ENCODE peak calls at places on chromosomes 1 and 21, in eight cellular contexts. H, Y, U, V, M, E, Z and W are unnamed samples.

GRCh38 chr1:2875677-2876531 is 74.4 kb upstream of the TTC34 start:
- DNase-seq in H (no peak), Y (peak; percentile 7), U (no peak), V (peak; percentile 87), M (peak; percentile 82), E (no peak), Z (no peak), W (peak; percentile 41)

GRCh38 chr1:151811181-151811580 is 6.0 kb upstream of the LINGO4 start:
- DNase-seq in H (no peak), Y (no peak), U (no peak), V (no peak), M (peak; percentile 4), E (no peak), Z (no peak), W (no peak)

GRCh38 chr1:206808615-206809014 is 36.3 kb upstream of the IL10 start:
- DNase-seq in H (no peak), Y (no peak), U (no peak), V (no peak), M (no peak), E (no peak), Z (no peak), W (no peak)

GRCh38 chr1:178450871-178451270 is 45.9 kb downstream of the CLEC20A start:
- DNase-seq in H (no peak), Y (no peak), U (no peak), V (no peak), M (no peak), E (no peak), Z (no peak), W (no peak)

GRCh38 chr1:11030865-11031264 is 16.2 kb downstream of the MASP2 start:
- DNase-seq in H (no peak), Y (no peak), U (no peak), V (no peak), M (no peak), E (no peak), Z (no peak), W (no peak)

GRCh38 chr1:61083799-61084385 is 1.5 kb downstream of the NFIA start:
- DNase-seq in H (no peak), Y (no peak), U (no peak), V (no peak), M (no peak), E (no peak), Z (no peak), W (no peak)

GRCh38 chr1:151739590-151740355 is 18.5 kb downstream of the RIIAD1 start:
- DNase-seq in H (peak; percentile 83), Y (peak; percentile 90), U (peak; percentile 56), V (no peak), M (no peak), E (no peak), Z (peak; percentile 73), W (peak; percentile 60)

GRCh38 chr1:216461466-216461865 is 38.2 kb upstream of the USH2A start:
- DNase-seq in H (no peak), Y (no peak), U (no peak), V (no peak), M (no peak), E (no peak), Z (no peak), W (no peak)

GRCh38 chr1:232014941-232015340 is 388.4 kb downstream of the DISC1 start:
- DNase-seq in H (no peak), Y (no peak), U (no peak), V (no peak), M (no peak), E (no peak), Z (no peak), W (no peak)

GRCh38 chr21:45870421-45870820 is 111.1 kb upstream of the COL6A1 start:
- DNase-seq in H (no peak), Y (no peak), U (no peak), V (peak; percentile 60), M (no peak), E (peak; percentile 39), Z (no peak), W (peak; percentile 19)

GRCh38 chr1:38787041-38787440 is 72.5 kb downstream of the RRAGC start:
- DNase-seq in H (no peak), Y (no peak), U (no peak), V (no peak), M (no peak), E (no peak), Z (no peak), W (no peak)

GRCh38 chr1:56672579-56672978 is 27.5 kb downstream of the PRKAA2 start:
- DNase-seq in H (no peak), Y (no peak), U (no peak), V (no peak), M (no peak), E (no peak), Z (no peak), W (no peak)

GRCh38 chr1:45266151-45266801 is 59.9 kb upstream of the ZSWIM5 start:
- DNase-seq in H (no peak), Y (peak; percentile 14), U (no peak), V (peak; percentile 44), M (no peak), E (peak; percentile 68), Z (no peak), W (peak; percentile 40)

GRCh38 chr1:183609313-183609712 is 19.1 kb upstream of the NCF2 start:
- DNase-seq in H (peak; percentile 28), Y (no peak), U (no peak), V (no peak), M (peak; percentile 49), E (peak; percentile 79), Z (no peak), W (peak; percentile 28)

GRCh38 chr1:164565356-164565755 is 6.4 kb downstream of the PBX1 start:
- DNase-seq in H (no peak), Y (no peak), U (no peak), V (no peak), M (no peak), E (no peak), Z (no peak), W (no peak)

GRCh38 chr1:156750191-156750931 is 1.1 kb downstream of the HDGF start:
- DNase-seq in H (peak; percentile 76), Y (peak; percentile 57), U (peak; percentile 93), V (no peak), M (no peak), E (no peak), Z (no peak), W (peak; percentile 34)

GRCh38 chr1:211625040-211625439 is 46.1 kb upstream of the SLC30A1 start:
- DNase-seq in H (no peak), Y (no peak), U (no peak), V (no peak), M (peak; percentile 48), E (peak; percentile 65), Z (no peak), W (no peak)
- TF ChIP-seq CTCF in H (no peak), Y (no peak), U (no peak), V (peak; percentile 10), M (peak; percentile 54), E (no peak), Z (no peak), W (no peak)

GRCh38 chr1:27129225-27129624 is 25.7 kb downstream of the SLC9A1 start:
- DNase-seq in H (no peak), Y (no peak), U (no peak), V (no peak), M (no peak), E (no peak), Z (no peak), W (no peak)
- TF ChIP-seq POLR2AphosphoS5 in H (no peak), Y (no peak), U (no peak), V (no peak), M (no peak), E (no peak), Z (no peak), W (no peak)

DNA sequence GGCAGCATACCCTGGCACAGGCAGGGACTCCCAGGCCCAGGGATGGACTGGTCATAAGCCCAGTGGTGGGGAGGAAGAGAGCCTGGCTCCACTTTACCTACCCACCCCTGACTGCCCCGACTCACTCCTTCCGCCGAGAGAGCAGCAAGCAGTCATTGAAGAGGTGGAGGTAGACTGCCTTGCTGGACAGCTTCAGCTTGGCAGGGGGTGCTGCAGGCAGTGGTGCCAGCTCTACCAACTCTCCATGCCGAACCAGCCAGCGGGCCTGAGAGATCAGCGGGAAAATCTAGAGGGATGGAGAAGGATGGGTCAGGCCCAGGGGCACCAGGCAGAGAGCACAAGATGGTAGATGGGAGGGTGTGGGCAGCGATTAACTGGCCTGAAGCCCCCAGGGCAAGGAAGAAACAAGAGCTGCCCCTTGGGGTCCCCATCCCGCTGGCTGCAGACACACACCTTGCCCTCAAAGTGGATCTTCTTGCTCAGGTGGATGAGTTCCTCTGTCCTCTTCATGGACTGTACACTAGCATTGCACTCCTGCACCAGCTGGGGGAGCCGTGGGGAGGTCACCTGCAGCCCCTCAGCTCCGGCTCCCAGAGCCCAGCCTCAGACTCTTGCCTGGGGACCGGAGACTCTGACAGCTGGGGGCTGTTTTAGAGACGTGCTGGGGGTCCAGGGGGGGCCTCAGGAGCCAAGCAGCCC is 7.7 kb downstream of the ARHGEF19 start:
- DNase-seq in H (no peak), Y (no peak), U (no peak), V (no peak), M (peak; percentile 62), E (peak; percentile 73), Z (no peak), W (peak; percentile 50)
- TF ChIP-seq CTCF in H (peak; percentile 22), Y (peak; percentile 48), U (no peak), V (peak; percentile 23), M (peak; percentile 46), E (peak; percentile 12), Z (no peak), W (no peak)

GRCh38 chr1:110787328-110788071 is 85.4 kb upstream of the CD53 start:
- DNase-seq in H (no peak), Y (no peak), U (no peak), V (no peak), M (no peak), E (no peak), Z (no peak), W (no peak)
- TF ChIP-seq POLR2AphosphoS5 in H (no peak), Y (no peak), U (no peak), V (no peak), M (no peak), E (no peak), Z (no peak), W (no peak)

GRCh38 chr1:166884040-166884642 is 8.1 kb upstream of the TADA1 start:
- DNase-seq in H (peak; percentile 28), Y (peak; percentile 10), U (no peak), V (peak; percentile 87), M (peak; percentile 62), E (peak; percentile 77), Z (no peak), W (peak; percentile 54)
- TF ChIP-seq CTCF in H (peak; percentile 48), Y (peak; percentile 53), U (peak; percentile 39), V (peak; percentile 56), M (peak; percentile 45), E (peak; percentile 71), Z (peak; percentile 13), W (no peak)

DNA sequence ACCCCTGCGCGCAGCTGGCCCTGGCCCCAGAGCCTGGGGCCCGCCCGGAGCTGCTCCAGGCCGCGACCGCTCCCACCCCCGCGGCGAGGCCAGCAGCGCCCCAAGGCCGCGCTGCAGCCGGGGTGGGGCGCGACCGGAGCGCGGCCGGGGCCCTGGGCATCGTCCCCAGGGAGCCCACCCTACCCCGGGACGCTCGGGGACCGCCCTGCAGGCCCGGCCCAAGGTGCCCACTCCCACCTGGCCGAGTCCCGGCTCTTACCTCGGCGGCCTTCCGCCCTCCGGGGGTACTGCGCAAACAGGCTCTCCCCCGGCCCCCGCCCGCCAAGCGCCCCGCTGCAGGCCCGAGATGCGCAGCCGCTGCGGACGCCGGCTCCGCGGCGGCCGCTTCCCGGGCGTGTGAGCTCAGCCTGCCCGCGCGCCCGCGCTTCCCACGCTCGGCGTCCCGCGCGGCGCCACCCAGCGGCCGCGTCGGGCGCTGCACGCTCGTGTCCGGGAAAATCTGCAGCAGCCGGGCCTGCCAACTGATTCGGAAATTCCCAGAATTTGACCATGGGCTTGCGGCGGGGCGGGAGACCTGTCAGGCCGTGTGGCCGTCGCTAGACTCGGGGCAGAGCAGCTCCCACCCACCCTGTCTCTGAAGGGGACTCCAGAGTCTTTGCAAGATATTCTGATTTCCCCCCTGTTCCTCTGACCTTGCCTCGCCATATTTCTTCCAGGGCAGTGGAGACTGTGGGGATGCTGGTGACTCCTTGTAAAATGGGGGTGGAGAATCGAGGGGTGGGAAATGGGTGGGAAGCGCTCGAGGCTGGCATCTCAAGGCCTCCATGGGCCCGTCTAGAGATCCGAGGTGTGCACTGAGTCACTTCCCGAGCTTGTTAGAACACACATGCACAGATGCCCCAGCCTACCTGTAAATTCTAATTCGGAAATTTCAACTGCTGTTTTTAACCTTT is 41.9 kb downstream of the CD34 start:
- DNase-seq in H (peak; percentile 51), Y (peak; percentile 75), U (no peak), V (peak; percentile 97), M (peak; percentile 93), E (peak; percentile 87), Z (peak; percentile 86), W (peak; percentile 83)
- TF ChIP-seq POLR2AphosphoS5 in H (no peak), Y (peak; percentile 37), U (no peak), V (peak; percentile 56), M (no peak), E (no peak), Z (no peak), W (peak; percentile 59)